ENCODE peak calls at places on chromosome 17, in six cellular contexts. Q is lower leg skin; W is effector memory CD8-positive, alpha-beta T cell; N is foreskin melanocyte; T is body of pancreas; U is iris pigment epithelial cell. C is an unnamed sample.

GRCh38 chr17:7841309-7841621 is 7.2 kb downstream of the KDM6B start:
- DNase-seq in Q (no peak), W (no peak), N (no peak), T (no peak), U (no peak), C (no peak)

GRCh38 chr17:39236383-39236927 is 10.7 kb upstream of the STAC2 start:
- DNase-seq in Q (no peak), W (no peak), N (no peak), T (no peak), U (no peak), C (no peak)

GRCh38 chr17:47716381-47716780 is 16.7 kb upstream of the TBX21 start:
- DNase-seq in Q (no peak), W (no peak), N (no peak), T (no peak), U (no peak), C (no peak)

GRCh38 chr17:31448467-31449077 is 57.1 kb downstream of the RAB11FIP4 start:
- DNase-seq in Q (no peak), W (no peak), N (no peak), T (no peak), U (peak), C (no peak)

GRCh38 chr17:63477471-63478440 is 895 bp downstream of the ACE start:
- DNase-seq in Q (no peak), W (no peak), N (no peak), T (peak), U (no peak), C (no peak)

GRCh38 chr17:57808882-57809281 is 41.0 kb downstream of the MRPS23 start:
- DNase-seq in Q (no peak), W (no peak), N (no peak), T (no peak), U (no peak), C (no peak)

GRCh38 chr17:73228748-73229236 is 32.9 kb downstream of the CPSF4L start:
- DNase-seq in Q (peak), W (peak), N (peak), T (peak), U (peak), C (no peak)

GRCh38 chr17:73932216-73932749 is 271.2 kb upstream of the RPL38 start:
- DNase-seq in Q (no peak), W (no peak), N (no peak), T (no peak), U (no peak), C (no peak)

GRCh38 chr17:4733073-4733531 is 1.9 kb downstream of the MED11 start:
- DNase-seq in Q (no peak), W (no peak), N (no peak), T (no peak), U (no peak), C (no peak)

GRCh38 chr17:72334205-72334604 is 213.4 kb downstream of the SOX9 start:
- DNase-seq in Q (no peak), W (no peak), N (no peak), T (no peak), U (peak), C (no peak)

GRCh38 chr17:74632597-74632996 is 9.1 kb upstream of the CD300E start:
- DNase-seq in Q (no peak), W (no peak), N (no peak), T (no peak), U (no peak), C (no peak)

GRCh38 chr17:66950325-66950724 is 14.2 kb upstream of the CACNG4 start:
- DNase-seq in Q (no peak), W (no peak), N (no peak), T (no peak), U (no peak), C (no peak)

GRCh38 chr17:42964161-42964932 is at the start of gene AARSD1:
- DNase-seq in Q (peak), W (peak), N (peak), T (peak), U (peak), C (peak)

GRCh38 chr17:47806913-47807255 is 14.7 kb downstream of the OSBPL7 start:
- DNase-seq in Q (no peak), W (no peak), N (no peak), T (no peak), U (no peak), C (no peak)

GRCh38 chr17:42342242-42343008 is 45.8 kb downstream of the STAT3 start:
- DNase-seq in Q (no peak), W (no peak), N (peak), T (no peak), U (peak), C (no peak)

GRCh38 chr17:18182190-18182977 is 1.2 kb upstream of the ALKBH5 start:
- DNase-seq in Q (no peak), W (peak), N (no peak), T (peak), U (no peak), C (no peak)

GRCh38 chr17:48002920-48003685 is 32.2 kb downstream of the CDK5RAP3 start:
- DNase-seq in Q (no peak), W (no peak), N (no peak), T (no peak), U (peak), C (no peak)

GRCh38 chr17:36463916-36464764 is 22.3 kb upstream of the ZNHIT3 start:
- DNase-seq in Q (peak), W (peak), N (peak), T (peak), U (peak), C (peak)

GRCh38 chr17:14760212-14760611 is 459.3 kb downstream of the HS3ST3B1 start:
- DNase-seq in Q (no peak), W (no peak), N (no peak), T (no peak), U (no peak), C (no peak)

GRCh38 chr17:75271955-75272847 is 1.2 kb upstream of the MIF4GD start:
- DNase-seq in Q (no peak), W (no peak), N (no peak), T (peak), U (peak), C (no peak)

GRCh38 chr17:79702550-79703236 is 28.1 kb upstream of the ENPP7 start:
- DNase-seq in Q (no peak), W (no peak), N (no peak), T (no peak), U (no peak), C (no peak)

GRCh38 chr17:27798376-27798775 is 2.0 kb downstream of the NOS2 start:
- DNase-seq in Q (no peak), W (no peak), N (no peak), T (no peak), U (no peak), C (no peak)

GRCh38 chr17:62188713-62189112 is 123.6 kb upstream of the MED13 start:
- DNase-seq in Q (no peak), W (no peak), N (no peak), T (no peak), U (peak), C (no peak)

GRCh38 chr17:50863221-50863843 is 2.8 kb downstream of the TOB1 start:
- DNase-seq in Q (no peak), W (peak), N (peak), T (peak), U (peak), C (no peak)

GRCh38 chr17:28552201-28552999 is at the start of gene UNC119:
- DNase-seq in Q (peak), W (peak), N (peak), T (peak), U (peak), C (peak)